ENCODE peak calls at places on chromosome 5, in nine cellular contexts. C is cardiac septum; W is mammary epithelial cell; B is MG63; E is tibial nerve; I is uterus; H is CD8-positive, alpha-beta T cell; A is activated naive CD4-positive, alpha-beta T cell; Z is RPMI7951. R is an unnamed sample.

GRCh38 chr5:157059891-157060290 is 975 bp upstream of the HAVCR1 start:
- DNase-seq in C (no peak), W (no peak), B (no peak), E (no peak), I (no peak), H (no peak), A (no peak), Z (no peak), R (no peak)

GRCh38 chr5:96275051-96275450 is 158.0 kb downstream of the PCSK1 start:
- DNase-seq in C (no peak), W (no peak), B (no peak), E (no peak), I (no peak), H (no peak), A (no peak), Z (no peak), R (no peak)

GRCh38 chr5:118548761-118549160 is 439.6 kb downstream of the DTWD2 start:
- DNase-seq in C (no peak), W (peak; percentile 79), B (peak; percentile 34), E (no peak), I (no peak), H (no peak), A (no peak), Z (peak; percentile 58), R (no peak)

GRCh38 chr5:18881615-18882014 is 1106.4 kb downstream of the CDH18 start:
- DNase-seq in C (no peak), W (no peak), B (no peak), E (no peak), I (no peak), H (no peak), A (no peak), Z (no peak), R (no peak)

GRCh38 chr5:56052735-56053134 is 58.0 kb upstream of the IL6ST start:
- DNase-seq in C (no peak), W (no peak), B (no peak), E (no peak), I (no peak), H (no peak), A (no peak), Z (no peak), R (no peak)

GRCh38 chr5:160118349-160119141 is 705 bp downstream of the PWWP2A start:
- DNase-seq in C (peak; percentile 78), W (peak; percentile 4), B (peak; percentile 44), E (peak; percentile 11), I (peak; percentile 59), H (peak; percentile 39), A (peak; percentile 33), Z (peak; percentile 26), R (no peak)

GRCh38 chr5:163407034-163407652 is 30.3 kb upstream of the CCNG1 start:
- DNase-seq in C (no peak), W (peak; percentile 4), B (peak; percentile 31), E (no peak), I (no peak), H (no peak), A (no peak), Z (peak; percentile 24), R (no peak)

GRCh38 chr5:154829589-154830218 is 20.7 kb downstream of the FAXDC2 start:
- DNase-seq in C (no peak), W (peak; percentile 97), B (peak; percentile 15), E (no peak), I (no peak), H (no peak), A (no peak), Z (peak; percentile 58), R (peak; percentile 95)

GRCh38 chr5:64147849-64148441 is 17.7 kb upstream of the RNF180 start:
- DNase-seq in C (no peak), W (peak; percentile 28), B (peak; percentile 26), E (peak; percentile 64), I (peak; percentile 68), H (no peak), A (no peak), Z (peak; percentile 16), R (no peak)

GRCh38 chr5:54964405-54964804 is 21.0 kb downstream of the ESM1 start:
- DNase-seq in C (no peak), W (no peak), B (no peak), E (no peak), I (no peak), H (no peak), A (no peak), Z (no peak), R (no peak)

GRCh38 chr5:75054110-75054930 is 2.0 kb upstream of the GCNT4 start:
- DNase-seq in C (no peak), W (no peak), B (no peak), E (peak; percentile 30), I (peak; percentile 25), H (no peak), A (no peak), Z (peak; percentile 28), R (no peak)

GRCh38 chr5:77301447-77301878 is 91.0 kb downstream of the PDE8B start:
- DNase-seq in C (no peak), W (no peak), B (peak; percentile 34), E (no peak), I (no peak), H (no peak), A (no peak), Z (no peak), R (no peak)

GRCh38 chr5:156000115-156000514 is 326.8 kb upstream of the SGCD start:
- DNase-seq in C (no peak), W (no peak), B (no peak), E (no peak), I (no peak), H (no peak), A (no peak), Z (no peak), R (no peak)

GRCh38 chr5:110361501-110361900 is 365.0 kb downstream of the TMEM232 start:
- DNase-seq in C (no peak), W (no peak), B (peak; percentile 19), E (no peak), I (no peak), H (no peak), A (no peak), Z (no peak), R (no peak)

GRCh38 chr5:135221696-135222095 is 177.3 kb downstream of the MACROH2A1 start:
- DNase-seq in C (no peak), W (no peak), B (no peak), E (no peak), I (peak; percentile 3), H (no peak), A (no peak), Z (no peak), R (no peak)

GRCh38 chr5:135012033-135012588 is 21.9 kb downstream of the PITX1 start:
- DNase-seq in C (peak; percentile 63), W (no peak), B (no peak), E (no peak), I (no peak), H (no peak), A (no peak), Z (no peak), R (no peak)

GRCh38 chr5:135127604-135128240 is 93.7 kb upstream of the PITX1 start:
- DNase-seq in C (no peak), W (peak; percentile 80), B (peak; percentile 98), E (no peak), I (no peak), H (no peak), A (no peak), Z (peak; percentile 90), R (no peak)

GRCh38 chr5:170446365-170446764 is 57.2 kb upstream of the KCNMB1 start:
- DNase-seq in C (no peak), W (no peak), B (no peak), E (no peak), I (no peak), H (no peak), A (no peak), Z (no peak), R (no peak)

GRCh38 chr5:75089137-75089536 is 36.8 kb upstream of the GCNT4 start:
- DNase-seq in C (no peak), W (peak; percentile 84), B (no peak), E (no peak), I (no peak), H (no peak), A (no peak), Z (no peak), R (no peak)

GRCh38 chr5:88875609-88876234 is 7.3 kb downstream of the MEF2C start:
- DNase-seq in C (no peak), W (no peak), B (peak; percentile 71), E (no peak), I (no peak), H (no peak), A (no peak), Z (peak; percentile 43), R (no peak)

GRCh38 chr5:128669803-128670202 is 131.8 kb upstream of the FBN2 start:
- DNase-seq in C (no peak), W (peak; percentile 58), B (no peak), E (no peak), I (no peak), H (no peak), A (no peak), Z (no peak), R (no peak)

GRCh38 chr5:139458580-139459407 is 3.7 kb downstream of the ECSCR start:
- DNase-seq in C (no peak), W (peak; percentile 73), B (peak; percentile 90), E (no peak), I (no peak), H (peak; percentile 68), A (no peak), Z (peak; percentile 72), R (no peak)

GRCh38 chr5:152514827-152515397 is 109.8 kb upstream of the NMUR2 start:
- DNase-seq in C (no peak), W (peak; percentile 5), B (no peak), E (no peak), I (no peak), H (no peak), A (no peak), Z (peak; percentile 20), R (peak; percentile 34)

GRCh38 chr5:150409638-150410523 is 2.8 kb downstream of the CD74 start:
- DNase-seq in C (peak; percentile 90), W (peak; percentile 80), B (peak; percentile 90), E (peak; percentile 85), I (peak; percentile 74), H (peak; percentile 15), A (no peak), Z (peak; percentile 84), R (peak; percentile 73)

GRCh38 chr5:59685131-59685530 is 208.4 kb downstream of the PDE4D start:
- DNase-seq in C (no peak), W (no peak), B (no peak), E (no peak), I (no peak), H (no peak), A (no peak), Z (no peak), R (no peak)

GRCh38 chr5:71778678-71779276 is 59.7 kb downstream of the CARTPT start:
- DNase-seq in C (no peak), W (peak; percentile 18), B (peak; percentile 25), E (peak; percentile 29), I (no peak), H (no peak), A (no peak), Z (peak; percentile 49), R (peak; percentile 8)

GRCh38 chr5:177994063-177994462 is 2.0 kb downstream of the PROP1 start:
- DNase-seq in C (no peak), W (no peak), B (no peak), E (no peak), I (no peak), H (no peak), A (no peak), Z (no peak), R (no peak)

GRCh38 chr5:42994285-42995151 is 45.6 kb downstream of the ANXA2R start:
- DNase-seq in C (peak; percentile 94), W (peak; percentile 65), B (peak; percentile 90), E (peak; percentile 89), I (peak; percentile 84), H (peak; percentile 82), A (peak; percentile 44), Z (peak; percentile 90), R (no peak)

GRCh38 chr5:176620333-176620981 is 9.9 kb downstream of the SNCB start:
- DNase-seq in C (no peak), W (no peak), B (no peak), E (peak; percentile 14), I (no peak), H (no peak), A (no peak), Z (peak; percentile 83), R (no peak)

GRCh38 chr5:39891376-39891775 is 466.6 kb upstream of the DAB2 start:
- DNase-seq in C (no peak), W (no peak), B (peak; percentile 57), E (no peak), I (no peak), H (no peak), A (no peak), Z (peak; percentile 32), R (no peak)

GRCh38 chr5:151647320-151647861 is 39.3 kb downstream of the SPARC start:
- DNase-seq in C (no peak), W (peak; percentile 73), B (no peak), E (no peak), I (no peak), H (no peak), A (no peak), Z (no peak), R (no peak)